ENCODE peak calls at places on chromosome 14, in four cellular contexts. V is AG09319, A is sigmoid colon, G is T-helper 22 cell. S is an unnamed sample.

GRCh38 chr14:103260629-103261124 is 73.4 kb upstream of the EIF5 start:
- DNase-seq in V (peak; percentile 2), A (peak; percentile 74), G (no peak), S (no peak)

GRCh38 chr14:61607570-61608244 is 87.6 kb upstream of the HIF1A start:
- DNase-seq in V (no peak), A (no peak), G (no peak), S (no peak)

GRCh38 chr14:104458845-104459244 is 120.7 kb upstream of the C14orf180 start:
- DNase-seq in V (no peak), A (no peak), G (no peak), S (no peak)

GRCh38 chr14:89912667-89913211 is 41.8 kb downstream of the EFCAB11 start:
- DNase-seq in V (peak; percentile 95), A (no peak), G (no peak), S (peak; percentile 57)

GRCh38 chr14:39268393-39268792 is 34.7 kb downstream of the MIA2 start:
- DNase-seq in V (no peak), A (no peak), G (no peak), S (no peak)

GRCh38 chr14:59425322-59425945 is 39.7 kb downstream of the GPR135 start:
- DNase-seq in V (no peak), A (peak; percentile 69), G (no peak), S (no peak)

GRCh38 chr14:104894331-104895206 is 29.5 kb downstream of the CEP170B start:
- DNase-seq in V (no peak), A (peak; percentile 59), G (no peak), S (no peak)

GRCh38 chr14:68955164-68955921 is 23.8 kb downstream of the ACTN1 start:
- DNase-seq in V (no peak), A (peak; percentile 94), G (no peak), S (no peak)

GRCh38 chr14:92469515-92469914 is 44.1 kb upstream of the RIN3 start:
- DNase-seq in V (no peak), A (no peak), G (no peak), S (no peak)

GRCh38 chr14:23269193-23269592 is 16.7 kb downstream of the HOMEZ start:
- DNase-seq in V (no peak), A (no peak), G (no peak), S (no peak)

GRCh38 chr14:22448035-22448904 is 140.8 kb downstream of the DAD1 start:
- DNase-seq in V (no peak), A (no peak), G (no peak), S (no peak)

GRCh38 chr14:61866932-61867920 is 105.0 kb downstream of the SNAPC1 start:
- DNase-seq in V (no peak), A (no peak), G (no peak), S (no peak)

GRCh38 chr14:22570132-22570949 is 18.7 kb downstream of the DAD1 start:
- DNase-seq in V (peak; percentile 47), A (peak; percentile 84), G (peak; percentile 79), S (peak; percentile 75)

GRCh38 chr14:95770777-95771176 is 56.9 kb upstream of the TCL1A start:
- DNase-seq in V (no peak), A (no peak), G (no peak), S (no peak)

GRCh38 chr14:65179918-65180724 is 77.8 kb upstream of the MAX start:
- DNase-seq in V (peak; percentile 37), A (peak; percentile 67), G (no peak), S (no peak)

GRCh38 chr14:61803755-61804154 is 41.5 kb downstream of the SNAPC1 start:
- DNase-seq in V (no peak), A (no peak), G (no peak), S (no peak)

GRCh38 chr14:53526190-53526589 is 373.1 kb upstream of the DDHD1 start:
- DNase-seq in V (no peak), A (no peak), G (no peak), S (no peak)

GRCh38 chr14:86057018-86057667 is 527.2 kb downstream of the FLRT2 start:
- DNase-seq in V (no peak), A (no peak), G (no peak), S (peak; percentile 18)